ENCODE peak calls at places on chromosome 14, in four cellular contexts. X is stimulated activated CD8-positive, alpha-beta memory T cell treated with anti-CD3 and anti-CD28 coated beads, Interleukin-15, amount 100 ng/mL, for 4 hours; N is HTR-8/SVneo; J is fibroblast of lung. I is an unnamed sample.

GRCh38 chr14:101175731-101176534 is 272.4 kb upstream of the RTL1 start:
- DNase-seq in X (no peak), N (no peak), J (no peak), I (no peak)

GRCh38 chr14:55588259-55588699 is 8.3 kb downstream of the KTN1 start:
- DNase-seq in X (no peak), N (no peak), J (peak; percentile 57), I (no peak)

GRCh38 chr14:103109789-103110415 is 13.4 kb upstream of the TNFAIP2 start:
- DNase-seq in X (no peak), N (peak; percentile 84), J (peak; percentile 81), I (peak; percentile 94)

GRCh38 chr14:90483551-90483950 is 86.7 kb downstream of the CALM1 start:
- DNase-seq in X (no peak), N (no peak), J (no peak), I (no peak)

GRCh38 chr14:54787263-54787662 is 115.4 kb downstream of the GCH1 start:
- DNase-seq in X (no peak), N (no peak), J (no peak), I (no peak)

GRCh38 chr14:64040044-64040443 is 187.2 kb downstream of the SYNE2 start:
- DNase-seq in X (no peak), N (no peak), J (peak; percentile 54), I (peak; percentile 4)

GRCh38 chr14:88518592-88519512 is 36.0 kb downstream of the PTPN21 start:
- DNase-seq in X (no peak), N (no peak), J (peak; percentile 81), I (peak; percentile 42)

GRCh38 chr14:99749142-99749541 is 44.1 kb upstream of the EML1 start:
- DNase-seq in X (no peak), N (no peak), J (no peak), I (no peak)

GRCh38 chr14:73239463-73240241 is 2.3 kb downstream of the PAPLN start:
- DNase-seq in X (no peak), N (no peak), J (peak; percentile 72), I (peak; percentile 20)

GRCh38 chr14:20757963-20758362 is 10.2 kb upstream of the EDDM3B start:
- DNase-seq in X (no peak), N (no peak), J (no peak), I (no peak)

GRCh38 chr14:103056322-103057027 is 874 bp downstream of the CDC42BPB start:
- DNase-seq in X (no peak), N (peak; percentile 73), J (peak; percentile 61), I (peak; percentile 80)

GRCh38 chr14:68864301-68864810 is 71.5 kb upstream of the ZFP36L1 start:
- DNase-seq in X (no peak), N (no peak), J (no peak), I (no peak)

GRCh38 chr14:29566194-29566593 is 361.5 kb downstream of the PRKD1 start:
- DNase-seq in X (no peak), N (no peak), J (no peak), I (no peak)

GRCh38 chr14:68926236-68926635 is 52.9 kb downstream of the ACTN1 start:
- DNase-seq in X (no peak), N (no peak), J (no peak), I (no peak)

GRCh38 chr14:71060274-71060673 is 153.0 kb downstream of the PCNX1 start:
- DNase-seq in X (no peak), N (no peak), J (no peak), I (no peak)

GRCh38 chr14:93234798-93235197 is 27.7 kb downstream of the UBR7 start:
- DNase-seq in X (no peak), N (no peak), J (peak; percentile 50), I (peak; percentile 29)

GRCh38 chr14:24246765-24247212 is 4.4 kb upstream of the TINF2 start:
- DNase-seq in X (no peak), N (no peak), J (no peak), I (no peak)

GRCh38 chr14:83260751-83261150 is 1727.1 kb upstream of the SEL1L start:
- DNase-seq in X (no peak), N (no peak), J (no peak), I (no peak)

GRCh38 chr14:103517626-103518415 is 4.8 kb downstream of the CKB start:
- DNase-seq in X (no peak), N (no peak), J (peak; percentile 20), I (no peak)

GRCh38 chr14:90699016-90699415 is 117.2 kb downstream of the TTC7B start:
- DNase-seq in X (no peak), N (no peak), J (no peak), I (no peak)

GRCh38 chr14:102927346-102927877 is 4.9 kb downstream of the AMN start:
- DNase-seq in X (no peak), N (no peak), J (no peak), I (no peak)

GRCh38 chr14:103256406-103256805 is 77.6 kb upstream of the EIF5 start:
- DNase-seq in X (no peak), N (no peak), J (no peak), I (no peak)

GRCh38 chr14:82122678-82123077 is 589.0 kb upstream of the SEL1L start:
- DNase-seq in X (no peak), N (no peak), J (no peak), I (no peak)

GRCh38 chr14:69571879-69572633 is 2.6 kb downstream of the CCDC177 start:
- DNase-seq in X (no peak), N (no peak), J (peak; percentile 14), I (peak; percentile 29)

GRCh38 chr14:67618617-67619063 is 1.1 kb upstream of the ARG2 start:
- DNase-seq in X (no peak), N (peak; percentile 97), J (peak; percentile 86), I (peak; percentile 75)

GRCh38 chr14:89957791-89958190 is 2.1 kb downstream of the TDP1 start:
- DNase-seq in X (no peak), N (no peak), J (no peak), I (peak; percentile 43)

GRCh38 chr14:50804181-50804721 is 26.7 kb downstream of the NIN start:
- DNase-seq in X (no peak), N (no peak), J (peak; percentile 46), I (no peak)

GRCh38 chr14:95840094-95840493 is 36.5 kb upstream of the TUNAR start:
- DNase-seq in X (no peak), N (no peak), J (no peak), I (no peak)

GRCh38 chr14:88264116-88264515 is 59.0 kb downstream of the KCNK10 start:
- DNase-seq in X (no peak), N (no peak), J (no peak), I (no peak)

GRCh38 chr14:63203618-63204406 is 431 bp upstream of the RHOJ start:
- DNase-seq in X (no peak), N (peak; percentile 96), J (peak; percentile 99), I (peak; percentile 54)

GRCh38 chr14:96956464-96957239 is 159.5 kb downstream of the VRK1 start:
- DNase-seq in X (no peak), N (no peak), J (no peak), I (no peak)

GRCh38 chr14:32313977-32314376 is 15.1 kb upstream of the AKAP6 start:
- DNase-seq in X (no peak), N (no peak), J (no peak), I (no peak)

GRCh38 chr14:21704340-21704737 is 30.7 kb upstream of the OR4E1 start:
- DNase-seq in X (no peak), N (no peak), J (no peak), I (no peak)

GRCh38 chr14:32635103-32635719 is 303.5 kb upstream of the NPAS3 start:
- DNase-seq in X (no peak), N (peak; percentile 5), J (peak; percentile 84), I (peak; percentile 35)

GRCh38 chr14:60095781-60096450 is 4.2 kb downstream of the PCNX4 start:
- DNase-seq in X (no peak), N (peak; percentile 42), J (peak; percentile 88), I (no peak)

GRCh38 chr14:102363182-102363952 is 626 bp downstream of the TECPR2 start:
- DNase-seq in X (no peak), N (peak; percentile 53), J (peak; percentile 30), I (peak; percentile 21)

GRCh38 chr14:35122696-35123387 is 490 bp downstream of the PRORP start:
- DNase-seq in X (no peak), N (peak; percentile 27), J (peak; percentile 58), I (peak; percentile 5)

I was measured in ACHN.